ENCODE peak calls at places on chromosomes 11 and 22, in six cellular contexts. One of them, this sample, is unnamed.

GRCh38 chr11:48087974-48088681 is 107.8 kb downstream of the PTPRJ start:
- DNase-seq in GM12878: no peak
- DNase-seq in WTC11: no peak
- DNase-seq in H1: no peak
- DNase-seq in K562: no peak
- DNase-seq in HepG2: peak
- DNase-seq in this sample: no peak

GRCh38 chr11:47577460-47578041 is 1.2 kb downstream of the KBTBD4 start:
- DNase-seq in GM12878: no peak
- DNase-seq in WTC11: no peak
- DNase-seq in H1: no peak
- DNase-seq in K562: no peak
- DNase-seq in HepG2: no peak
- DNase-seq in this sample: no peak

GRCh38 chr11:65378928-65379638 is 3.4 kb downstream of the SLC25A45 start:
- DNase-seq in GM12878: no peak
- DNase-seq in WTC11: no peak
- DNase-seq in H1: no peak
- DNase-seq in K562: no peak
- DNase-seq in HepG2: no peak
- DNase-seq in this sample: no peak

GRCh38 chr11:34302046-34302921 is 55.5 kb downstream of the ABTB2 start:
- DNase-seq in GM12878: peak
- DNase-seq in WTC11: no peak
- DNase-seq in H1: no peak
- DNase-seq in K562: no peak
- DNase-seq in HepG2: no peak
- DNase-seq in this sample: peak

GRCh38 chr11:9459573-9460321 is 1.1 kb upstream of the ZNF143 start:
- DNase-seq in GM12878: no peak
- DNase-seq in WTC11: no peak
- DNase-seq in H1: no peak
- DNase-seq in K562: no peak
- DNase-seq in HepG2: peak
- DNase-seq in this sample: peak

GRCh38 chr22:19713650-19714319 is 518 bp upstream of the SEPTIN5 start:
- DNase-seq in GM12878: no peak
- DNase-seq in WTC11: peak
- DNase-seq in H1: peak
- DNase-seq in K562: no peak
- DNase-seq in HepG2: no peak
- DNase-seq in this sample: no peak

GRCh38 chr11:72599325-72600117 is 74.7 kb downstream of the PDE2A start:
- DNase-seq in GM12878: no peak
- DNase-seq in WTC11: no peak
- DNase-seq in H1: no peak
- DNase-seq in K562: no peak
- DNase-seq in HepG2: no peak
- DNase-seq in this sample: no peak

GRCh38 chr22:20430641-20431519 is 6.7 kb downstream of the SCARF2 start:
- DNase-seq in GM12878: no peak
- DNase-seq in WTC11: peak
- DNase-seq in H1: peak
- DNase-seq in K562: peak
- DNase-seq in HepG2: no peak
- DNase-seq in this sample: peak

GRCh38 chr11:125925247-125925740 is 20.6 kb upstream of the VSIG10L2 start:
- DNase-seq in GM12878: no peak
- DNase-seq in WTC11: no peak
- DNase-seq in H1: no peak
- DNase-seq in K562: no peak
- DNase-seq in HepG2: peak
- DNase-seq in this sample: no peak

GRCh38 chr22:30226192-30226832 is 20.2 kb downstream of the LIF start:
- DNase-seq in GM12878: no peak
- DNase-seq in WTC11: no peak
- DNase-seq in H1: no peak
- DNase-seq in K562: no peak
- DNase-seq in HepG2: peak
- DNase-seq in this sample: no peak

GRCh38 chr11:13831707-13832106 is 130.8 kb upstream of the SPON1 start:
- DNase-seq in GM12878: no peak
- DNase-seq in WTC11: no peak
- DNase-seq in H1: no peak
- DNase-seq in K562: no peak
- DNase-seq in HepG2: no peak
- DNase-seq in this sample: no peak

GRCh38 chr11:47179655-47179991 is 2.9 kb upstream of the ARFGAP2 start:
- DNase-seq in GM12878: peak
- DNase-seq in WTC11: peak
- DNase-seq in H1: peak
- DNase-seq in K562: peak
- DNase-seq in HepG2: peak
- DNase-seq in this sample: no peak

GRCh38 chr22:50016988-50017700 is 4.6 kb upstream of the IL17REL start:
- DNase-seq in GM12878: peak
- DNase-seq in WTC11: no peak
- DNase-seq in H1: no peak
- DNase-seq in K562: no peak
- DNase-seq in HepG2: no peak
- DNase-seq in this sample: no peak

GRCh38 chr11:64372802-64373597 is 14.0 kb downstream of the RPS6KA4 start:
- DNase-seq in GM12878: no peak
- DNase-seq in WTC11: no peak
- DNase-seq in H1: peak
- DNase-seq in K562: peak
- DNase-seq in HepG2: peak
- DNase-seq in this sample: peak

GRCh38 chr11:19751055-19751454 is 38.4 kb downstream of the NAV2 start:
- DNase-seq in GM12878: no peak
- DNase-seq in WTC11: no peak
- DNase-seq in H1: no peak
- DNase-seq in K562: no peak
- DNase-seq in HepG2: no peak
- DNase-seq in this sample: no peak

GRCh38 chr22:27386186-27386585 is 415.4 kb downstream of the MN1 start:
- DNase-seq in GM12878: no peak
- DNase-seq in WTC11: no peak
- DNase-seq in H1: no peak
- DNase-seq in K562: no peak
- DNase-seq in HepG2: no peak
- DNase-seq in this sample: no peak

GRCh38 chr11:76669901-76670474 is 559 bp downstream of the LRRC32 start:
- DNase-seq in GM12878: no peak
- DNase-seq in WTC11: no peak
- DNase-seq in H1: no peak
- DNase-seq in K562: no peak
- DNase-seq in HepG2: no peak
- DNase-seq in this sample: no peak

GRCh38 chr22:38777087-38777671 is 16.8 kb downstream of the DNAL4 start:
- DNase-seq in GM12878: no peak
- DNase-seq in WTC11: no peak
- DNase-seq in H1: no peak
- DNase-seq in K562: no peak
- DNase-seq in HepG2: no peak
- DNase-seq in this sample: no peak

GRCh38 chr22:37675930-37676571 is 615 bp downstream of the LGALS1 start:
- DNase-seq in GM12878: no peak
- DNase-seq in WTC11: no peak
- DNase-seq in H1: peak
- DNase-seq in K562: no peak
- DNase-seq in HepG2: no peak
- DNase-seq in this sample: no peak

GRCh38 chr11:82458777-82459176 is 274.9 kb downstream of the FAM181B start:
- DNase-seq in GM12878: no peak
- DNase-seq in WTC11: no peak
- DNase-seq in H1: no peak
- DNase-seq in K562: no peak
- DNase-seq in HepG2: no peak
- DNase-seq in this sample: no peak

GRCh38 chr11:18600915-18601569 is 1.5 kb downstream of the MISFA start:
- DNase-seq in GM12878: no peak
- DNase-seq in WTC11: no peak
- DNase-seq in H1: no peak
- DNase-seq in K562: no peak
- DNase-seq in HepG2: no peak
- DNase-seq in this sample: no peak

GRCh38 chr11:117145393-117145761 is 1.3 kb downstream of the PAFAH1B2 start:
- DNase-seq in GM12878: no peak
- DNase-seq in WTC11: no peak
- DNase-seq in H1: no peak
- DNase-seq in K562: peak
- DNase-seq in HepG2: peak
- DNase-seq in this sample: no peak

GRCh38 chr11:103494491-103494890 is 385.3 kb downstream of the DYNC2H1 start:
- DNase-seq in GM12878: no peak
- DNase-seq in WTC11: no peak
- DNase-seq in H1: no peak
- DNase-seq in K562: no peak
- DNase-seq in HepG2: no peak
- DNase-seq in this sample: no peak

GRCh38 chr22:44729391-44730012 is 22.9 kb upstream of the ARHGAP8 start:
- DNase-seq in GM12878: no peak
- DNase-seq in WTC11: no peak
- DNase-seq in H1: peak
- DNase-seq in K562: no peak
- DNase-seq in HepG2: no peak
- DNase-seq in this sample: no peak

DNA sequence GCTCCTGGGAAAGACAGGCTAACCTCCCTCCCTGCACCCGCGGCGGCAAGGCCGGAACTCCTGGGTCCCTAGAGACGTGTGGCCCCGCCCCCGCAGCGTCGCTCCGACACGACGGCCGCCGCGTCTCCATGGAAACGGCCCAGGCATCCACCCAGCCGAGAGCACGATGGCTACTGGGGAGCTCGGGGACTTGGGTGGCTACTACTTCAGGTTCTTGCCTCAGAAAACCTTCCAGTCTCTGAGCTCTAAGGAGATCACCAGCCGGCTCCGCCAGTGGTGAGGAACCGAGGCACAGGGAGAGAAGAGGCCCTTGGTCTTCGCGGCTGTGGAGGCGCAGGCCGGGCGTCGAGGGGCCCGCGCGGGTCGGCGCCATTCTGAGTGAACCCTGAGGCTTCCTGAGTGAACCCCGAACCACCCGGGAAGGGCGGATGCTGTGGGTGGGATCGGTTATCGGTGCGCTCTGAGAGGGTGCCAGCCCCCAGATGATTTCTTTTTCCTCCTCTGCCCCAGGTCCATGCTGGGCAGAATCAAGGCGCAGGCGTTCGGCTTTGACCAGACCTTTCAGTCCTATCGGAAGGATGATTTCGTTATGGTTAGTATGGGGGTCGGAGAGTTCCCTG is at the start of gene CFAP300:
- DNase-seq in GM12878: no peak
- DNase-seq in WTC11: peak
- DNase-seq in H1: peak
- DNase-seq in K562: no peak
- DNase-seq in HepG2: no peak
- DNase-seq in this sample: no peak
- TF ChIP-seq ATF3 in GM12878: no peak
- TF ChIP-seq ATF3 in WTC11: no peak
- TF ChIP-seq ATF3 in H1: no peak
- TF ChIP-seq ATF3 in K562: no peak
- TF ChIP-seq ATF3 in HepG2: no peak
- TF ChIP-seq ATF3 in this sample: no peak

GRCh38 chr11:57131080-57131790 is 50.5 kb upstream of the LRRC55 start:
- DNase-seq in GM12878: no peak
- DNase-seq in WTC11: peak
- DNase-seq in H1: peak
- DNase-seq in K562: peak
- DNase-seq in HepG2: peak
- DNase-seq in this sample: no peak
- TF ChIP-seq ATF3 in GM12878: no peak
- TF ChIP-seq ATF3 in WTC11: no peak
- TF ChIP-seq ATF3 in H1: no peak
- TF ChIP-seq ATF3 in K562: no peak
- TF ChIP-seq ATF3 in HepG2: no peak
- TF ChIP-seq ATF3 in this sample: no peak

DNA sequence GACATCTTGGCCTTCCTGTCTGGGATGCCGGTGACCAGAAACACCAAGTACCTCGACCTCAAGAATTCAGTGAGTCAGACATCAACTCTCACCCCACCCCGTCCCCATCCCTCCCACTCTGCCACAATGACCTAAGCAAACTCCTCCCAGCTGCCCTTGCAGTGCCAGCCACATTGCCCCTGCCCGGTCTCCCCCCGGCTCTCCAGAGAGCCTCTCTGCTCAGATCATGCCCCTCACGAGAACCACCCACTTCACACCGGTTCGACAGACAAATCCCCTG is 23.6 kb upstream of the MYRF start:
- DNase-seq in GM12878: no peak
- DNase-seq in WTC11: no peak
- DNase-seq in H1: no peak
- DNase-seq in K562: no peak
- DNase-seq in HepG2: no peak
- DNase-seq in this sample: peak
- TF ChIP-seq ATF3 in GM12878: no peak
- TF ChIP-seq ATF3 in WTC11: no peak
- TF ChIP-seq ATF3 in H1: no peak
- TF ChIP-seq ATF3 in K562: no peak
- TF ChIP-seq ATF3 in HepG2: no peak
- TF ChIP-seq ATF3 in this sample: no peak

GRCh38 chr11:119891392-119891791 is 162.4 kb upstream of the NECTIN1 start:
- DNase-seq in GM12878: no peak
- DNase-seq in WTC11: no peak
- DNase-seq in H1: no peak
- DNase-seq in K562: no peak
- DNase-seq in HepG2: no peak
- DNase-seq in this sample: no peak
- TF ChIP-seq ATF3 in GM12878: no peak
- TF ChIP-seq ATF3 in WTC11: no peak
- TF ChIP-seq ATF3 in H1: no peak
- TF ChIP-seq ATF3 in K562: no peak
- TF ChIP-seq ATF3 in HepG2: no peak
- TF ChIP-seq ATF3 in this sample: no peak

DNA sequence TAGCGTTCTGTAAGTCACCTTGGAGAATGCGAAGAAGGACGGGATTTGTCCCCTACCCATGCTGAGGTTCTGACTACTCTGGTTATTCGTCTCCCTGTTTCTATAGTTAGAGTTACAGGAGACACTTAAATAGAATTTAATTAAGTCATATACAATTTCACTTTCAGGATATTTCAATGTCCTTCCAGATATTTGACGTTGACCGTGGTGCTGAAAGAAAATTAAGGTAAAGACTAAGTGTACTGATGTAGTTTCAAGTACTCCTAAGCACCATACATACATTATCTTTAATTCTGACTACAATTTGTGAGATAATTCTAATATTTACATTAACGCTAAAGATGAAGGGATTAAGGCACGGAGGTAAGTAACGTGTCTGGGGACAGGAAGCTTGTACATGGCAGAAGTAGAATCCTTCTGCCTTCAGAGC is 445 bp upstream of the SLC36A4 start:
- DNase-seq in GM12878: peak
- DNase-seq in WTC11: no peak
- DNase-seq in H1: no peak
- DNase-seq in K562: no peak
- DNase-seq in HepG2: no peak
- DNase-seq in this sample: no peak
- TF ChIP-seq ATF3 in GM12878: no peak
- TF ChIP-seq ATF3 in WTC11: no peak
- TF ChIP-seq ATF3 in H1: no peak
- TF ChIP-seq ATF3 in K562: no peak
- TF ChIP-seq ATF3 in HepG2: no peak
- TF ChIP-seq ATF3 in this sample: no peak

GRCh38 chr22:41057076-41057475 is 35.3 kb upstream of the EP300 start:
- DNase-seq in GM12878: no peak
- DNase-seq in WTC11: no peak
- DNase-seq in H1: no peak
- DNase-seq in K562: no peak
- DNase-seq in HepG2: no peak
- DNase-seq in this sample: no peak

GRCh38 chr22:41062146-41062545 is 30.2 kb upstream of the EP300 start:
- DNase-seq in GM12878: no peak
- DNase-seq in WTC11: no peak
- DNase-seq in H1: no peak
- DNase-seq in K562: no peak
- DNase-seq in HepG2: no peak
- DNase-seq in this sample: no peak
- TF ChIP-seq ATF3 in GM12878: no peak
- TF ChIP-seq ATF3 in WTC11: no peak
- TF ChIP-seq ATF3 in H1: no peak
- TF ChIP-seq ATF3 in K562: no peak
- TF ChIP-seq ATF3 in HepG2: no peak
- TF ChIP-seq ATF3 in this sample: no peak

This sample was measured in HCT116.